ENCODE peak calls at places on chromosome 6, in eight cellular contexts. O, D, A, E, R, Q, K and X are unnamed samples.

GRCh38 chr6:151762817-151763216 is 44.7 kb upstream of the ESR1 start:
- DNase-seq in K (no peak), E (no peak), Q (no peak), R (no peak), A (no peak), D (no peak), O (no peak), X (no peak)

GRCh38 chr6:167225903-167226508 is 65.1 kb upstream of the UNC93A start:
- DNase-seq in A (no peak), D (no peak), Q (no peak), K (no peak), E (no peak), O (no peak), R (no peak), X (no peak)

GRCh38 chr6:40256831-40257230 is 322.6 kb upstream of the MOCS1 start:
- DNase-seq in O (no peak), Q (no peak), E (no peak), R (no peak), A (no peak), K (no peak), D (no peak), X (no peak)

GRCh38 chr6:21668794-21669193 is 75.2 kb downstream of the SOX4 start:
- DNase-seq in A (no peak), Q (no peak), O (no peak), K (no peak), E (no peak), D (no peak), R (no peak), X (no peak)

GRCh38 chr6:36245572-36246031 is 24.3 kb upstream of the PNPLA1 start:
- DNase-seq in O (no peak), Q (no peak), K (no peak), A (no peak), D (no peak), E (no peak), R (no peak), X (no peak)

GRCh38 chr6:157921685-157922367 is 59.8 kb upstream of the SYNJ2 start:
- DNase-seq in O (no peak), E (no peak), Q (no peak), K (no peak), R (no peak), D (no peak), A (no peak), X (peak)

GRCh38 chr6:134870677-134871498 is 79.0 kb downstream of the ALDH8A1 start:
- DNase-seq in O (no peak), D (no peak), Q (no peak), K (no peak), R (no peak), E (no peak), A (no peak), X (no peak)

GRCh38 chr6:150685860-150686259 is 86.2 kb downstream of the PLEKHG1 start:
- DNase-seq in A (peak), R (peak), D (no peak), Q (no peak), K (peak), E (no peak), O (no peak), X (peak)

GRCh38 chr6:113623124-113623523 is 234.0 kb upstream of the MARCKS start:
- DNase-seq in R (no peak), K (no peak), A (no peak), Q (no peak), D (no peak), O (no peak), E (no peak), X (peak)

GRCh38 chr6:157864185-157864761 is 41.2 kb downstream of the SNX9 start:
- DNase-seq in A (no peak), O (no peak), R (no peak), Q (no peak), D (no peak), E (no peak), K (no peak), X (no peak)

GRCh38 chr6:149234051-149234962 is 83.2 kb upstream of the TAB2 start:
- DNase-seq in Q (no peak), O (peak), K (no peak), R (no peak), E (no peak), D (peak), A (no peak), X (peak)

GRCh38 chr6:126937426-126937825 is 181.0 kb upstream of the RSPO3 start:
- DNase-seq in E (no peak), O (no peak), K (no peak), D (peak), R (no peak), Q (no peak), A (no peak), X (no peak)

GRCh38 chr6:16961577-16961976 is 140.3 kb upstream of the STMND1 start:
- DNase-seq in A (no peak), R (no peak), E (no peak), D (no peak), Q (no peak), K (no peak), O (no peak), X (peak)

GRCh38 chr6:110949679-110950285 is 8.7 kb upstream of the GTF3C6 start:
- DNase-seq in E (no peak), K (no peak), R (no peak), Q (no peak), A (no peak), D (no peak), O (no peak), X (peak)

GRCh38 chr6:3296113-3296512 is 37.4 kb downstream of the PSMG4 start:
- DNase-seq in E (no peak), K (no peak), D (no peak), Q (no peak), R (no peak), O (no peak), A (no peak), X (no peak)

GRCh38 chr6:139982652-139983051 is 608.2 kb upstream of the CITED2 start:
- DNase-seq in K (no peak), R (no peak), O (no peak), E (no peak), D (no peak), A (no peak), Q (peak), X (peak)

GRCh38 chr6:18280084-18280483 is 15.8 kb upstream of the DEK start:
- DNase-seq in R (no peak), D (no peak), A (no peak), E (no peak), K (no peak), O (no peak), Q (no peak), X (no peak)

GRCh38 chr6:136158398-136158797 is 91.7 kb downstream of the MTFR2 start:
- DNase-seq in R (no peak), A (no peak), O (no peak), Q (no peak), E (no peak), K (peak), D (no peak), X (no peak)

GRCh38 chr6:26305097-26305841 is 59.7 kb upstream of the BTN3A2 start:
- DNase-seq in D (no peak), A (no peak), K (peak), R (peak), O (no peak), Q (peak), E (peak), X (peak)

GRCh38 chr6:79544939-79545450 is 7.8 kb upstream of the LCA5 start:
- DNase-seq in Q (peak), A (no peak), K (peak), E (peak), D (peak), O (peak), R (peak), X (peak)

GRCh38 chr6:7156666-7157278 is 49.0 kb downstream of the RREB1 start:
- DNase-seq in E (no peak), O (peak), K (no peak), A (no peak), D (no peak), Q (no peak), R (no peak), X (peak)

GRCh38 chr6:139883776-139884175 is 509.3 kb upstream of the CITED2 start:
- DNase-seq in R (no peak), E (no peak), D (no peak), O (no peak), Q (no peak), K (no peak), A (no peak), X (peak)

GRCh38 chr6:88975369-88975768 is 12.0 kb upstream of the RNGTT start:
- DNase-seq in R (no peak), O (no peak), D (no peak), Q (no peak), K (no peak), E (no peak), A (no peak), X (no peak)

GRCh38 chr6:28968476-28968875 is 36.6 kb downstream of the ZNF311 start:
- DNase-seq in A (no peak), D (no peak), O (no peak), Q (no peak), K (no peak), E (no peak), R (no peak), X (no peak)

GRCh38 chr6:127026247-127026646 is 92.2 kb upstream of the RSPO3 start:
- DNase-seq in A (no peak), Q (no peak), D (peak), O (no peak), K (no peak), R (no peak), E (no peak), X (peak)